ENCODE peak calls at places on chromosomes 16 and 17, in nine cellular contexts. One of them, this sample, is unnamed.

GRCh38 chr17:35821308-35821707 is 12.0 kb downstream of the TAF15 start:
- DNase-seq in heart right ventricle: no peak
- DNase-seq in RWPE1: no peak
- DNase-seq in progenitor cell of endocrine pancreas: no peak
- DNase-seq in astrocyte of the cerebellum: no peak
- DNase-seq in psoas muscle: no peak
- DNase-seq in heart left ventricle: no peak
- DNase-seq in lower lobe of right lung: no peak
- DNase-seq in pancreas: no peak
- DNase-seq in this sample: no peak

GRCh38 chr16:10561001-10561400 is 19.4 kb downstream of the EMP2 start:
- DNase-seq in astrocyte of the cerebellum: no peak
- DNase-seq in psoas muscle: no peak
- DNase-seq in heart right ventricle: no peak
- DNase-seq in progenitor cell of endocrine pancreas: no peak
- DNase-seq in RWPE1: no peak
- DNase-seq in lower lobe of right lung: no peak
- DNase-seq in pancreas: no peak
- DNase-seq in heart left ventricle: no peak
- DNase-seq in this sample: no peak

GRCh38 chr17:189444-189843 is 8.0 kb upstream of the DOC2B start:
- DNase-seq in heart right ventricle: no peak
- DNase-seq in RWPE1: no peak
- DNase-seq in progenitor cell of endocrine pancreas: no peak
- DNase-seq in heart left ventricle: no peak
- DNase-seq in astrocyte of the cerebellum: no peak
- DNase-seq in lower lobe of right lung: no peak
- DNase-seq in pancreas: no peak
- DNase-seq in psoas muscle: peak
- DNase-seq in this sample: no peak

GRCh38 chr17:66665194-66665593 is 169.7 kb upstream of the CACNG5 start:
- DNase-seq in astrocyte of the cerebellum: no peak
- DNase-seq in lower lobe of right lung: no peak
- DNase-seq in heart left ventricle: no peak
- DNase-seq in RWPE1: no peak
- DNase-seq in heart right ventricle: no peak
- DNase-seq in psoas muscle: no peak
- DNase-seq in progenitor cell of endocrine pancreas: no peak
- DNase-seq in pancreas: no peak
- DNase-seq in this sample: no peak

GRCh38 chr17:63963123-63963522 is 9.6 kb downstream of the SCN4A start:
- DNase-seq in astrocyte of the cerebellum: no peak
- DNase-seq in progenitor cell of endocrine pancreas: no peak
- DNase-seq in pancreas: no peak
- DNase-seq in psoas muscle: peak
- DNase-seq in RWPE1: no peak
- DNase-seq in heart left ventricle: peak
- DNase-seq in heart right ventricle: peak
- DNase-seq in lower lobe of right lung: no peak
- DNase-seq in this sample: no peak

GRCh38 chr16:79757163-79757562 is 156.6 kb upstream of the MAF start:
- DNase-seq in astrocyte of the cerebellum: no peak
- DNase-seq in lower lobe of right lung: no peak
- DNase-seq in heart right ventricle: no peak
- DNase-seq in RWPE1: no peak
- DNase-seq in progenitor cell of endocrine pancreas: no peak
- DNase-seq in pancreas: no peak
- DNase-seq in heart left ventricle: no peak
- DNase-seq in psoas muscle: no peak
- DNase-seq in this sample: no peak

GRCh38 chr16:81542609-81543570 is 98.3 kb downstream of the CMIP start:
- DNase-seq in lower lobe of right lung: peak
- DNase-seq in psoas muscle: no peak
- DNase-seq in progenitor cell of endocrine pancreas: no peak
- DNase-seq in astrocyte of the cerebellum: no peak
- DNase-seq in heart left ventricle: no peak
- DNase-seq in RWPE1: no peak
- DNase-seq in heart right ventricle: no peak
- DNase-seq in pancreas: no peak
- DNase-seq in this sample: no peak

GRCh38 chr16:75011634-75012307 is 12.9 kb downstream of the ZNRF1 start:
- DNase-seq in RWPE1: peak
- DNase-seq in progenitor cell of endocrine pancreas: no peak
- DNase-seq in heart left ventricle: peak
- DNase-seq in heart right ventricle: peak
- DNase-seq in pancreas: no peak
- DNase-seq in lower lobe of right lung: no peak
- DNase-seq in astrocyte of the cerebellum: peak
- DNase-seq in psoas muscle: no peak
- DNase-seq in this sample: peak

GRCh38 chr17:63993368-63993990 is 4.7 kb upstream of the PRR29 start:
- DNase-seq in psoas muscle: no peak
- DNase-seq in heart left ventricle: no peak
- DNase-seq in progenitor cell of endocrine pancreas: no peak
- DNase-seq in pancreas: no peak
- DNase-seq in heart right ventricle: no peak
- DNase-seq in lower lobe of right lung: peak
- DNase-seq in astrocyte of the cerebellum: no peak
- DNase-seq in RWPE1: no peak
- DNase-seq in this sample: no peak

GRCh38 chr16:67884684-67885083 is at the start of gene NRN1L:
- DNase-seq in psoas muscle: peak
- DNase-seq in heart left ventricle: peak
- DNase-seq in astrocyte of the cerebellum: peak
- DNase-seq in lower lobe of right lung: peak
- DNase-seq in heart right ventricle: peak
- DNase-seq in pancreas: peak
- DNase-seq in progenitor cell of endocrine pancreas: peak
- DNase-seq in RWPE1: peak
- DNase-seq in this sample: peak

GRCh38 chr17:8436169-8436932 is 667 bp downstream of the NDEL1 start:
- DNase-seq in astrocyte of the cerebellum: no peak
- DNase-seq in pancreas: peak
- DNase-seq in heart left ventricle: peak
- DNase-seq in progenitor cell of endocrine pancreas: peak
- DNase-seq in lower lobe of right lung: peak
- DNase-seq in RWPE1: peak
- DNase-seq in heart right ventricle: peak
- DNase-seq in psoas muscle: peak
- DNase-seq in this sample: peak

GRCh38 chr16:76222853-76223252 is 54.3 kb upstream of the CNTNAP4 start:
- DNase-seq in progenitor cell of endocrine pancreas: no peak
- DNase-seq in heart left ventricle: no peak
- DNase-seq in psoas muscle: no peak
- DNase-seq in heart right ventricle: no peak
- DNase-seq in pancreas: no peak
- DNase-seq in lower lobe of right lung: no peak
- DNase-seq in RWPE1: no peak
- DNase-seq in astrocyte of the cerebellum: no peak
- DNase-seq in this sample: no peak

GRCh38 chr17:57956311-57957119 is 1.3 kb upstream of the CUEDC1 start:
- DNase-seq in astrocyte of the cerebellum: no peak
- DNase-seq in heart left ventricle: no peak
- DNase-seq in RWPE1: no peak
- DNase-seq in lower lobe of right lung: no peak
- DNase-seq in psoas muscle: peak
- DNase-seq in heart right ventricle: no peak
- DNase-seq in pancreas: no peak
- DNase-seq in progenitor cell of endocrine pancreas: no peak
- DNase-seq in this sample: no peak

GRCh38 chr16:81718637-81719036 is 60.5 kb upstream of the PLCG2 start:
- DNase-seq in astrocyte of the cerebellum: no peak
- DNase-seq in RWPE1: no peak
- DNase-seq in heart right ventricle: no peak
- DNase-seq in progenitor cell of endocrine pancreas: no peak
- DNase-seq in heart left ventricle: no peak
- DNase-seq in lower lobe of right lung: no peak
- DNase-seq in pancreas: no peak
- DNase-seq in psoas muscle: no peak
- DNase-seq in this sample: no peak

GRCh38 chr17:69406906-69407305 is 7.6 kb upstream of the MAP2K6 start:
- DNase-seq in heart right ventricle: no peak
- DNase-seq in pancreas: no peak
- DNase-seq in psoas muscle: no peak
- DNase-seq in lower lobe of right lung: no peak
- DNase-seq in heart left ventricle: no peak
- DNase-seq in RWPE1: no peak
- DNase-seq in progenitor cell of endocrine pancreas: no peak
- DNase-seq in astrocyte of the cerebellum: no peak
- DNase-seq in this sample: peak

GRCh38 chr16:69381231-69381630 is 4.6 kb downstream of the TERF2 start:
- DNase-seq in heart left ventricle: no peak
- DNase-seq in psoas muscle: no peak
- DNase-seq in lower lobe of right lung: no peak
- DNase-seq in RWPE1: no peak
- DNase-seq in heart right ventricle: no peak
- DNase-seq in pancreas: no peak
- DNase-seq in astrocyte of the cerebellum: no peak
- DNase-seq in progenitor cell of endocrine pancreas: no peak
- DNase-seq in this sample: no peak

GRCh38 chr16:30837904-30838303 is 50.9 kb upstream of the ZNF629 start:
- DNase-seq in pancreas: no peak
- DNase-seq in RWPE1: no peak
- DNase-seq in psoas muscle: no peak
- DNase-seq in progenitor cell of endocrine pancreas: no peak
- DNase-seq in heart left ventricle: no peak
- DNase-seq in heart right ventricle: no peak
- DNase-seq in lower lobe of right lung: no peak
- DNase-seq in astrocyte of the cerebellum: no peak
- DNase-seq in this sample: no peak

GRCh38 chr17:306116-306515 is 46.5 kb downstream of the RPH3AL start:
- DNase-seq in progenitor cell of endocrine pancreas: no peak
- DNase-seq in pancreas: no peak
- DNase-seq in RWPE1: no peak
- DNase-seq in heart left ventricle: no peak
- DNase-seq in psoas muscle: peak
- DNase-seq in heart right ventricle: no peak
- DNase-seq in lower lobe of right lung: peak
- DNase-seq in astrocyte of the cerebellum: no peak
- DNase-seq in this sample: no peak

GRCh38 chr16:17590711-17591654 is 120.2 kb upstream of the XYLT1 start:
- DNase-seq in progenitor cell of endocrine pancreas: no peak
- DNase-seq in RWPE1: no peak
- DNase-seq in astrocyte of the cerebellum: no peak
- DNase-seq in heart left ventricle: no peak
- DNase-seq in psoas muscle: no peak
- DNase-seq in heart right ventricle: no peak
- DNase-seq in lower lobe of right lung: no peak
- DNase-seq in pancreas: no peak
- DNase-seq in this sample: no peak

GRCh38 chr16:87877942-87878507 is 8.7 kb upstream of the SLC7A5 start:
- DNase-seq in pancreas: no peak
- DNase-seq in RWPE1: no peak
- DNase-seq in lower lobe of right lung: no peak
- DNase-seq in progenitor cell of endocrine pancreas: no peak
- DNase-seq in heart right ventricle: no peak
- DNase-seq in astrocyte of the cerebellum: no peak
- DNase-seq in psoas muscle: no peak
- DNase-seq in heart left ventricle: no peak
- DNase-seq in this sample: no peak
- TF ChIP-seq CTCF in pancreas: no peak
- TF ChIP-seq CTCF in RWPE1: no peak
- TF ChIP-seq CTCF in lower lobe of right lung: peak
- TF ChIP-seq CTCF in progenitor cell of endocrine pancreas: peak
- TF ChIP-seq CTCF in heart right ventricle: no peak
- TF ChIP-seq CTCF in astrocyte of the cerebellum: peak
- TF ChIP-seq CTCF in psoas muscle: no peak
- TF ChIP-seq CTCF in heart left ventricle: peak
- TF ChIP-seq CTCF in this sample: peak

DNA sequence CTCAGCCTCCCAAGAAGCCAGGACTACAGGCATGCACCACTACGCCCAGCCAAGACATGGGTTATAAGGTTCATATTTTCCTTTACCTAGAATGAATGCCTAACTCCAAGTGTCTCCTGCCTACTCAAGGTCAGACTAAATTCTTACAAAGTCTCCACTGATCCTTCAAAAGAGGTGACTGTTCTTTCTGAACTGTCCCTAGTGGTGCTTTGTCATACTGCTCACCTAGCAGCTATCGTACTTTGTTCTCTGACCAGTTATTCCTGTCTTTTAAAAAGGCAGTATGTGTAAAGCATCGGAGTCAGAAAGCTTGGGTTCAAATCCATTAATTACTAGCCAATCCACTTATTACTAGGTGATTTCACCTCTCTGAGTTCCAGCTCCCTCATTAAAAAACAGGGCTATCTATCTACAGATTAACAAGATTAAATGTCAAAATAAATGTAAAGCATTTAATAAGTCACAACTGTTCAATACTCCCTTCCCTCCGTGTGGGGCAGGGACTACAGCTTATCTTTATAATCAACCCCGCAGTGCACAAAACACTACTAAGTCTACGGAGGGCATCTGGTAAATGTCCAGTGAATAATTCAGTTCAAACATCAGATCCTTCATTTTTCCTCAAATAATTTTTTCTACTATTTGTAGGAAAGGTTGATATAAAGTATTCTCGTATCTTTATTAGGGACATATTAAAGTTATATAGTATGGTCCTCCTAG is 20.0 kb upstream of the ITGA2B start:
- DNase-seq in astrocyte of the cerebellum: no peak
- DNase-seq in pancreas: no peak
- DNase-seq in lower lobe of right lung: no peak
- DNase-seq in progenitor cell of endocrine pancreas: no peak
- DNase-seq in psoas muscle: no peak
- DNase-seq in RWPE1: no peak
- DNase-seq in heart left ventricle: no peak
- DNase-seq in heart right ventricle: no peak
- DNase-seq in this sample: no peak
- TF ChIP-seq CTCF in astrocyte of the cerebellum: no peak
- TF ChIP-seq CTCF in pancreas: no peak
- TF ChIP-seq CTCF in lower lobe of right lung: no peak
- TF ChIP-seq CTCF in progenitor cell of endocrine pancreas: peak
- TF ChIP-seq CTCF in psoas muscle: no peak
- TF ChIP-seq CTCF in RWPE1: no peak
- TF ChIP-seq CTCF in heart left ventricle: no peak
- TF ChIP-seq CTCF in heart right ventricle: no peak
- TF ChIP-seq CTCF in this sample: no peak

GRCh38 chr17:52170963-52171572 is 12.6 kb upstream of the CA10 start:
- DNase-seq in astrocyte of the cerebellum: no peak
- DNase-seq in heart left ventricle: no peak
- DNase-seq in RWPE1: peak
- DNase-seq in psoas muscle: no peak
- DNase-seq in heart right ventricle: no peak
- DNase-seq in progenitor cell of endocrine pancreas: peak
- DNase-seq in lower lobe of right lung: no peak
- DNase-seq in pancreas: peak
- DNase-seq in this sample: no peak
- TF ChIP-seq CTCF in astrocyte of the cerebellum: peak
- TF ChIP-seq CTCF in heart left ventricle: no peak
- TF ChIP-seq CTCF in RWPE1: peak
- TF ChIP-seq CTCF in psoas muscle: peak
- TF ChIP-seq CTCF in heart right ventricle: peak
- TF ChIP-seq CTCF in progenitor cell of endocrine pancreas: peak
- TF ChIP-seq CTCF in lower lobe of right lung: peak
- TF ChIP-seq CTCF in pancreas: no peak
- TF ChIP-seq CTCF in this sample: no peak

DNA sequence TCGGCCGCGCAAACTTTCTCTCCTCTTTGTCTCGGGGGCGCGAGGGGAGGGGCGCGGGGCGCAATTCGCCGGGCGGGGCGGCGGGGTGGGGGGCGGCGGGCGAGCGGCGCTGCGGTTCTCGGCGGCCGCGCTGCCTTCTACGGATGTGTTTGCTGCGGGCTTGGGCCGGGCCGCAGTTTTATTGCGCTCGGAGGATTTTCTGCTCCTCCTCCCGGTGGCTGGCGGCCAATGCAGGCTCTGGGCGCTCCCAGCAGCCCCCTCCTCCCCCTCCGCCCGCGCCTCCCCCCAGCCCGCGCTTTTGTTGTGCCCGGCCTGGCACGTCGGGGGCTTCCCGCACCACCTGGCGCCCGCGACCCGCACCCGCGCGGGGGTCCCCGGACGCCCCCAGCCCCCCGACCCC is at the start of gene TIMP2:
- DNase-seq in astrocyte of the cerebellum: peak
- DNase-seq in heart left ventricle: peak
- DNase-seq in RWPE1: peak
- DNase-seq in heart right ventricle: peak
- DNase-seq in pancreas: peak
- DNase-seq in psoas muscle: peak
- DNase-seq in progenitor cell of endocrine pancreas: peak
- DNase-seq in lower lobe of right lung: peak
- DNase-seq in this sample: peak
- TF ChIP-seq CTCF in astrocyte of the cerebellum: no peak
- TF ChIP-seq CTCF in heart left ventricle: peak
- TF ChIP-seq CTCF in RWPE1: no peak
- TF ChIP-seq CTCF in heart right ventricle: peak
- TF ChIP-seq CTCF in pancreas: no peak
- TF ChIP-seq CTCF in psoas muscle: peak
- TF ChIP-seq CTCF in progenitor cell of endocrine pancreas: peak
- TF ChIP-seq CTCF in lower lobe of right lung: peak
- TF ChIP-seq CTCF in this sample: no peak

This sample was measured in AG09319.